ENCODE peak calls at places on chromosomes 4 and X, in six cellular contexts. One of them, this sample, is unnamed.

GRCh38 chrX:147958316-147958715 is 22.8 kb upstream of the FMR1NB start:
- DNase-seq in iPS DF 6.9: no peak
- DNase-seq in CD8-positive, alpha-beta T cell: no peak
- DNase-seq in CD8-positive, alpha-beta memory T cell: no peak
- DNase-seq in PC-3: peak; percentile 10
- DNase-seq in epithelial cell of esophagus: peak; percentile 52
- DNase-seq in this sample: no peak

GRCh38 chr4:110152386-110152785 is 46.0 kb downstream of the ELOVL6 start:
- DNase-seq in iPS DF 6.9: no peak
- DNase-seq in CD8-positive, alpha-beta T cell: no peak
- DNase-seq in CD8-positive, alpha-beta memory T cell: no peak
- DNase-seq in epithelial cell of esophagus: no peak
- DNase-seq in PC-3: no peak
- DNase-seq in this sample: peak; percentile 21

GRCh38 chr4:88446124-88446523 is 10.8 kb upstream of the HERC5 start:
- DNase-seq in PC-3: peak; percentile 7
- DNase-seq in iPS DF 6.9: no peak
- DNase-seq in epithelial cell of esophagus: peak; percentile 54
- DNase-seq in CD8-positive, alpha-beta memory T cell: no peak
- DNase-seq in CD8-positive, alpha-beta T cell: no peak
- DNase-seq in this sample: no peak

GRCh38 chr4:165662341-165662740 is 210.7 kb upstream of the TLL1 start:
- DNase-seq in PC-3: no peak
- DNase-seq in epithelial cell of esophagus: no peak
- DNase-seq in CD8-positive, alpha-beta memory T cell: no peak
- DNase-seq in iPS DF 6.9: no peak
- DNase-seq in CD8-positive, alpha-beta T cell: no peak
- DNase-seq in this sample: no peak

GRCh38 chr4:173318648-173319211 is 15.4 kb downstream of the HMGB2 start:
- DNase-seq in CD8-positive, alpha-beta memory T cell: no peak
- DNase-seq in epithelial cell of esophagus: peak; percentile 72
- DNase-seq in PC-3: peak; percentile 56
- DNase-seq in iPS DF 6.9: no peak
- DNase-seq in CD8-positive, alpha-beta T cell: no peak
- DNase-seq in this sample: peak; percentile 31

GRCh38 chr4:89024051-89024675 is 32.8 kb downstream of the FAM13A start:
- DNase-seq in PC-3: peak; percentile 76
- DNase-seq in CD8-positive, alpha-beta T cell: peak; percentile 52
- DNase-seq in CD8-positive, alpha-beta memory T cell: peak; percentile 30
- DNase-seq in epithelial cell of esophagus: peak; percentile 78
- DNase-seq in iPS DF 6.9: peak; percentile 37
- DNase-seq in this sample: peak; percentile 24

GRCh38 chrX:25202827-25203226 is 187.1 kb upstream of the ARX start:
- DNase-seq in epithelial cell of esophagus: no peak
- DNase-seq in CD8-positive, alpha-beta T cell: no peak
- DNase-seq in PC-3: no peak
- DNase-seq in iPS DF 6.9: no peak
- DNase-seq in CD8-positive, alpha-beta memory T cell: no peak
- DNase-seq in this sample: no peak

GRCh38 chr4:53967971-53968370 is 96.4 kb downstream of the CHIC2 start:
- DNase-seq in PC-3: no peak
- DNase-seq in epithelial cell of esophagus: peak; percentile 45
- DNase-seq in CD8-positive, alpha-beta memory T cell: no peak
- DNase-seq in CD8-positive, alpha-beta T cell: no peak
- DNase-seq in iPS DF 6.9: no peak
- DNase-seq in this sample: no peak

GRCh38 chr4:110059556-110060191 is 138.7 kb downstream of the ELOVL6 start:
- DNase-seq in CD8-positive, alpha-beta T cell: no peak
- DNase-seq in iPS DF 6.9: no peak
- DNase-seq in PC-3: peak; percentile 79
- DNase-seq in CD8-positive, alpha-beta memory T cell: no peak
- DNase-seq in epithelial cell of esophagus: peak; percentile 19
- DNase-seq in this sample: no peak

GRCh38 chr4:3644849-3645627 is 112.8 kb upstream of the LRPAP1 start:
- DNase-seq in CD8-positive, alpha-beta memory T cell: no peak
- DNase-seq in epithelial cell of esophagus: no peak
- DNase-seq in CD8-positive, alpha-beta T cell: no peak
- DNase-seq in PC-3: peak; percentile 50
- DNase-seq in iPS DF 6.9: no peak
- DNase-seq in this sample: no peak

GRCh38 chrX:19040373-19040772 is 56.5 kb upstream of the PHKA2 start:
- DNase-seq in CD8-positive, alpha-beta T cell: no peak
- DNase-seq in epithelial cell of esophagus: peak; percentile 1
- DNase-seq in PC-3: peak; percentile 40
- DNase-seq in iPS DF 6.9: no peak
- DNase-seq in CD8-positive, alpha-beta memory T cell: no peak
- DNase-seq in this sample: no peak

GRCh38 chr4:81214518-81215218 is 354 bp downstream of the PRKG2 start:
- DNase-seq in CD8-positive, alpha-beta T cell: no peak
- DNase-seq in epithelial cell of esophagus: peak; percentile 28
- DNase-seq in PC-3: no peak
- DNase-seq in iPS DF 6.9: no peak
- DNase-seq in CD8-positive, alpha-beta memory T cell: no peak
- DNase-seq in this sample: peak; percentile 72

GRCh38 chr4:6884341-6884870 is 25.2 kb upstream of the TBC1D14 start:
- DNase-seq in CD8-positive, alpha-beta memory T cell: no peak
- DNase-seq in iPS DF 6.9: no peak
- DNase-seq in epithelial cell of esophagus: no peak
- DNase-seq in CD8-positive, alpha-beta T cell: no peak
- DNase-seq in PC-3: no peak
- DNase-seq in this sample: no peak

GRCh38 chr4:93791570-93792195 is 36.9 kb upstream of the ATOH1 start:
- DNase-seq in epithelial cell of esophagus: peak; percentile 64
- DNase-seq in CD8-positive, alpha-beta T cell: no peak
- DNase-seq in iPS DF 6.9: peak; percentile 47
- DNase-seq in PC-3: peak; percentile 70
- DNase-seq in CD8-positive, alpha-beta memory T cell: no peak
- DNase-seq in this sample: peak; percentile 49

GRCh38 chr4:72975488-72975784 is 94.1 kb downstream of the COX18 start:
- DNase-seq in CD8-positive, alpha-beta T cell: no peak
- DNase-seq in epithelial cell of esophagus: no peak
- DNase-seq in CD8-positive, alpha-beta memory T cell: no peak
- DNase-seq in PC-3: peak; percentile 30
- DNase-seq in iPS DF 6.9: no peak
- DNase-seq in this sample: no peak

GRCh38 chrX:110795645-110796510 is at the start of gene CHRDL1:
- DNase-seq in PC-3: no peak
- DNase-seq in CD8-positive, alpha-beta T cell: no peak
- DNase-seq in iPS DF 6.9: no peak
- DNase-seq in CD8-positive, alpha-beta memory T cell: no peak
- DNase-seq in epithelial cell of esophagus: peak; percentile 0
- DNase-seq in this sample: peak; percentile 75

GRCh38 chrX:137215467-137215866 is 181.7 kb upstream of the GPR101 start:
- DNase-seq in iPS DF 6.9: no peak
- DNase-seq in epithelial cell of esophagus: no peak
- DNase-seq in PC-3: no peak
- DNase-seq in CD8-positive, alpha-beta memory T cell: no peak
- DNase-seq in CD8-positive, alpha-beta T cell: no peak
- DNase-seq in this sample: no peak

GRCh38 chr4:15702941-15703403 is at the start of gene BST1:
- DNase-seq in iPS DF 6.9: no peak
- DNase-seq in PC-3: no peak
- DNase-seq in epithelial cell of esophagus: peak; percentile 53
- DNase-seq in CD8-positive, alpha-beta T cell: peak; percentile 69
- DNase-seq in CD8-positive, alpha-beta memory T cell: peak; percentile 9
- DNase-seq in this sample: peak; percentile 75

GRCh38 chr4:60201052-60201673 is 999.0 kb upstream of the ADGRL3 start:
- DNase-seq in CD8-positive, alpha-beta T cell: no peak
- DNase-seq in PC-3: peak; percentile 82
- DNase-seq in epithelial cell of esophagus: peak; percentile 64
- DNase-seq in iPS DF 6.9: peak; percentile 35
- DNase-seq in CD8-positive, alpha-beta memory T cell: no peak
- DNase-seq in this sample: peak; percentile 67

GRCh38 chr4:30721353-30722091 is 1.4 kb downstream of the PCDH7 start:
- DNase-seq in iPS DF 6.9: no peak
- DNase-seq in epithelial cell of esophagus: peak; percentile 64
- DNase-seq in PC-3: peak; percentile 14
- DNase-seq in CD8-positive, alpha-beta memory T cell: no peak
- DNase-seq in CD8-positive, alpha-beta T cell: no peak
- DNase-seq in this sample: peak; percentile 90

GRCh38 chr4:141871086-141871485 is 234.7 kb downstream of the IL15 start:
- DNase-seq in PC-3: no peak
- DNase-seq in iPS DF 6.9: no peak
- DNase-seq in CD8-positive, alpha-beta T cell: no peak
- DNase-seq in epithelial cell of esophagus: peak; percentile 11
- DNase-seq in CD8-positive, alpha-beta memory T cell: no peak
- DNase-seq in this sample: no peak

GRCh38 chr4:100968046-100968445 is 379.3 kb downstream of the PPP3CA start:
- DNase-seq in epithelial cell of esophagus: peak; percentile 35
- DNase-seq in CD8-positive, alpha-beta T cell: no peak
- DNase-seq in CD8-positive, alpha-beta memory T cell: no peak
- DNase-seq in PC-3: no peak
- DNase-seq in iPS DF 6.9: no peak
- DNase-seq in this sample: no peak

GRCh38 chr4:1172971-1173757 is 781 bp upstream of the SPON2 start:
- DNase-seq in epithelial cell of esophagus: peak; percentile 14
- DNase-seq in CD8-positive, alpha-beta memory T cell: no peak
- DNase-seq in iPS DF 6.9: no peak
- DNase-seq in PC-3: no peak
- DNase-seq in CD8-positive, alpha-beta T cell: no peak
- DNase-seq in this sample: peak; percentile 38

GRCh38 chr4:7397206-7398103 is 37.3 kb downstream of the PSAPL1 start:
- DNase-seq in epithelial cell of esophagus: peak; percentile 33
- DNase-seq in CD8-positive, alpha-beta T cell: peak; percentile 38
- DNase-seq in iPS DF 6.9: no peak
- DNase-seq in CD8-positive, alpha-beta memory T cell: no peak
- DNase-seq in PC-3: no peak
- DNase-seq in this sample: peak; percentile 57

GRCh38 chr4:69781458-69782418 is 21.3 kb upstream of the SULT1B1 start:
- DNase-seq in PC-3: no peak
- DNase-seq in CD8-positive, alpha-beta memory T cell: no peak
- DNase-seq in CD8-positive, alpha-beta T cell: no peak
- DNase-seq in iPS DF 6.9: no peak
- DNase-seq in epithelial cell of esophagus: no peak
- DNase-seq in this sample: no peak

GRCh38 chr4:60726779-60727178 is 473.3 kb upstream of the ADGRL3 start:
- DNase-seq in epithelial cell of esophagus: no peak
- DNase-seq in CD8-positive, alpha-beta memory T cell: no peak
- DNase-seq in CD8-positive, alpha-beta T cell: no peak
- DNase-seq in iPS DF 6.9: no peak
- DNase-seq in PC-3: no peak
- DNase-seq in this sample: no peak

GRCh38 chrX:136104936-136105335 is 42.4 kb upstream of the FHL1 start:
- DNase-seq in CD8-positive, alpha-beta memory T cell: no peak
- DNase-seq in epithelial cell of esophagus: no peak
- DNase-seq in iPS DF 6.9: no peak
- DNase-seq in PC-3: no peak
- DNase-seq in CD8-positive, alpha-beta T cell: no peak
- DNase-seq in this sample: no peak

GRCh38 chr4:177108708-177109107 is 201.0 kb upstream of the NEIL3 start:
- DNase-seq in CD8-positive, alpha-beta memory T cell: no peak
- DNase-seq in PC-3: peak; percentile 17
- DNase-seq in iPS DF 6.9: no peak
- DNase-seq in CD8-positive, alpha-beta T cell: no peak
- DNase-seq in epithelial cell of esophagus: peak; percentile 62
- DNase-seq in this sample: no peak

GRCh38 chrX:54446084-54446483 is 5.9 kb downstream of the TSR2 start:
- DNase-seq in CD8-positive, alpha-beta T cell: no peak
- DNase-seq in epithelial cell of esophagus: no peak
- DNase-seq in CD8-positive, alpha-beta memory T cell: no peak
- DNase-seq in iPS DF 6.9: no peak
- DNase-seq in PC-3: no peak
- DNase-seq in this sample: no peak

GRCh38 chr4:26218677-26219181 is 102.1 kb upstream of the RBPJ start:
- DNase-seq in CD8-positive, alpha-beta memory T cell: no peak
- DNase-seq in epithelial cell of esophagus: no peak
- DNase-seq in PC-3: no peak
- DNase-seq in iPS DF 6.9: no peak
- DNase-seq in CD8-positive, alpha-beta T cell: no peak
- DNase-seq in this sample: no peak

GRCh38 chrX:73577368-73577767 is 14.4 kb downstream of the CHIC1 start:
- DNase-seq in PC-3: peak; percentile 78
- DNase-seq in epithelial cell of esophagus: peak; percentile 83
- DNase-seq in CD8-positive, alpha-beta memory T cell: no peak
- DNase-seq in iPS DF 6.9: no peak
- DNase-seq in CD8-positive, alpha-beta T cell: no peak
- DNase-seq in this sample: peak; percentile 29